ENCODE peak calls at places on chromosome 20, in seven cellular contexts. W, T, F, O, L, Z and X are unnamed samples.

GRCh38 chr20:58995461-58996225 is 11.4 kb downstream of the CTSZ start:
- DNase-seq in W (no peak), T (no peak), F (no peak), O (no peak), L (no peak), Z (no peak), X (no peak)

GRCh38 chr20:5893052-5893451 is 57.3 kb downstream of the TRMT6 start:
- DNase-seq in W (no peak), T (no peak), F (no peak), O (no peak), L (no peak), Z (no peak), X (no peak)

GRCh38 chr20:4828830-4829493 is 107.3 kb downstream of the PRND start:
- DNase-seq in W (no peak), T (no peak), F (no peak), O (no peak), L (no peak), Z (no peak), X (no peak)

GRCh38 chr20:1875762-1876161 is 19.4 kb upstream of the SIRPA start:
- DNase-seq in W (no peak), T (no peak), F (no peak), O (no peak), L (no peak), Z (no peak), X (no peak)

GRCh38 chr20:3812259-3812681 is 8.1 kb upstream of the AP5S1 start:
- DNase-seq in W (no peak), T (no peak), F (no peak), O (no peak), L (no peak), Z (no peak), X (no peak)

GRCh38 chr20:13799974-13800373 is 15.1 kb downstream of the NDUFAF5 start:
- DNase-seq in W (no peak), T (no peak), F (no peak), O (no peak), L (no peak), Z (no peak), X (no peak)

GRCh38 chr20:1278323-1278660 is 12.2 kb downstream of the SNPH start:
- DNase-seq in W (no peak), T (no peak), F (no peak), O (no peak), L (no peak), Z (no peak), X (no peak)

GRCh38 chr20:19889011-19889953 is 127.9 kb upstream of the NAA20 start:
- DNase-seq in W (peak), T (no peak), F (no peak), O (no peak), L (peak), Z (no peak), X (peak)

GRCh38 chr20:420721-421574 is 12.8 kb downstream of the RBCK1 start:
- DNase-seq in W (no peak), T (no peak), F (no peak), O (no peak), L (no peak), Z (no peak), X (no peak)

GRCh38 chr20:30168800-30169138 is 1088.7 kb upstream of the DEFB115 start:
- DNase-seq in W (no peak), T (no peak), F (no peak), O (no peak), L (no peak), Z (no peak), X (no peak)